ENCODE peak calls at places on chromosomes 13 and 19, in six cellular contexts. One of them, this sample, is unnamed.

GRCh38 chr19:39398297-39398864 is 7.2 kb downstream of the MED29 start:
- DNase-seq in body of pancreas: no peak
- DNase-seq in Karpas-422: no peak
- DNase-seq in hepatocyte: peak; percentile 82
- DNase-seq in colonic mucosa: peak; percentile 89
- DNase-seq in fibroblast of lung: peak; percentile 74
- DNase-seq in this sample: peak; percentile 28

GRCh38 chr19:41263042-41263849 is 926 bp upstream of the HNRNPUL1 start:
- DNase-seq in body of pancreas: peak; percentile 73
- DNase-seq in Karpas-422: no peak
- DNase-seq in hepatocyte: peak; percentile 80
- DNase-seq in colonic mucosa: peak; percentile 79
- DNase-seq in fibroblast of lung: peak; percentile 81
- DNase-seq in this sample: peak; percentile 78

GRCh38 chr19:44701228-44701627 is 2.3 kb downstream of the CEACAM16 start:
- DNase-seq in body of pancreas: no peak
- DNase-seq in Karpas-422: no peak
- DNase-seq in hepatocyte: no peak
- DNase-seq in colonic mucosa: no peak
- DNase-seq in fibroblast of lung: no peak
- DNase-seq in this sample: no peak

GRCh38 chr13:84443463-84443862 is 561.2 kb upstream of the SLITRK1 start:
- DNase-seq in body of pancreas: no peak
- DNase-seq in Karpas-422: no peak
- DNase-seq in hepatocyte: no peak
- DNase-seq in colonic mucosa: no peak
- DNase-seq in fibroblast of lung: no peak
- DNase-seq in this sample: no peak

GRCh38 chr13:36447501-36447900 is 15.2 kb downstream of the CCNA1 start:
- DNase-seq in body of pancreas: no peak
- DNase-seq in Karpas-422: no peak
- DNase-seq in hepatocyte: no peak
- DNase-seq in colonic mucosa: no peak
- DNase-seq in fibroblast of lung: peak; percentile 37
- DNase-seq in this sample: no peak

GRCh38 chr13:50912851-50913250 is 3.3 kb downstream of the RNASEH2B start:
- DNase-seq in body of pancreas: no peak
- DNase-seq in Karpas-422: no peak
- DNase-seq in hepatocyte: no peak
- DNase-seq in colonic mucosa: no peak
- DNase-seq in fibroblast of lung: no peak
- DNase-seq in this sample: no peak

GRCh38 chr13:105587786-105588185 is 947.7 kb downstream of the EFNB2 start:
- DNase-seq in body of pancreas: no peak
- DNase-seq in Karpas-422: no peak
- DNase-seq in hepatocyte: peak; percentile 41
- DNase-seq in colonic mucosa: no peak
- DNase-seq in fibroblast of lung: peak; percentile 72
- DNase-seq in this sample: no peak

GRCh38 chr19:16373989-16374388 is 49.4 kb downstream of the KLF2 start:
- DNase-seq in body of pancreas: no peak
- DNase-seq in Karpas-422: no peak
- DNase-seq in hepatocyte: no peak
- DNase-seq in colonic mucosa: no peak
- DNase-seq in fibroblast of lung: no peak
- DNase-seq in this sample: no peak

GRCh38 chr13:110108348-110109139 is 198.4 kb downstream of the COL4A1 start:
- DNase-seq in body of pancreas: peak; percentile 64
- DNase-seq in Karpas-422: peak; percentile 59
- DNase-seq in hepatocyte: peak; percentile 91
- DNase-seq in colonic mucosa: peak; percentile 40
- DNase-seq in fibroblast of lung: peak; percentile 86
- DNase-seq in this sample: no peak

GRCh38 chr13:32225494-32225931 is 89.7 kb downstream of the ZAR1L start:
- DNase-seq in body of pancreas: no peak
- DNase-seq in Karpas-422: no peak
- DNase-seq in hepatocyte: no peak
- DNase-seq in colonic mucosa: no peak
- DNase-seq in fibroblast of lung: peak; percentile 90
- DNase-seq in this sample: no peak

GRCh38 chr19:14943601-14944000 is 2.3 kb downstream of the OR7C2 start:
- DNase-seq in body of pancreas: no peak
- DNase-seq in Karpas-422: no peak
- DNase-seq in hepatocyte: no peak
- DNase-seq in colonic mucosa: no peak
- DNase-seq in fibroblast of lung: no peak
- DNase-seq in this sample: no peak

GRCh38 chr19:5193192-5193591 is 147.4 kb downstream of the PTPRS start:
- DNase-seq in body of pancreas: no peak
- DNase-seq in Karpas-422: no peak
- DNase-seq in hepatocyte: no peak
- DNase-seq in colonic mucosa: no peak
- DNase-seq in fibroblast of lung: no peak
- DNase-seq in this sample: no peak

GRCh38 chr19:7292950-7293794 is 1.0 kb downstream of the INSR start:
- DNase-seq in body of pancreas: peak; percentile 58
- DNase-seq in Karpas-422: no peak
- DNase-seq in hepatocyte: peak; percentile 66
- DNase-seq in colonic mucosa: peak; percentile 74
- DNase-seq in fibroblast of lung: no peak
- DNase-seq in this sample: no peak

GRCh38 chr19:2711175-2711936 is 8.9 kb upstream of the GNG7 start:
- DNase-seq in body of pancreas: no peak
- DNase-seq in Karpas-422: no peak
- DNase-seq in hepatocyte: no peak
- DNase-seq in colonic mucosa: no peak
- DNase-seq in fibroblast of lung: peak; percentile 78
- DNase-seq in this sample: no peak

GRCh38 chr13:28147489-28147888 is 9.1 kb downstream of the PAN3 start:
- DNase-seq in body of pancreas: no peak
- DNase-seq in Karpas-422: no peak
- DNase-seq in hepatocyte: no peak
- DNase-seq in colonic mucosa: no peak
- DNase-seq in fibroblast of lung: no peak
- DNase-seq in this sample: no peak

GRCh38 chr13:95698047-95698749 is 21.3 kb downstream of the DNAJC3 start:
- DNase-seq in body of pancreas: no peak
- DNase-seq in Karpas-422: peak; percentile 53
- DNase-seq in hepatocyte: peak; percentile 19
- DNase-seq in colonic mucosa: no peak
- DNase-seq in fibroblast of lung: no peak
- DNase-seq in this sample: no peak

GRCh38 chr13:83009987-83010386 is 872.3 kb downstream of the SLITRK1 start:
- DNase-seq in body of pancreas: no peak
- DNase-seq in Karpas-422: no peak
- DNase-seq in hepatocyte: no peak
- DNase-seq in colonic mucosa: no peak
- DNase-seq in fibroblast of lung: no peak
- DNase-seq in this sample: no peak

GRCh38 chr13:91406619-91407018 is 8.2 kb downstream of the GPC5 start:
- DNase-seq in body of pancreas: no peak
- DNase-seq in Karpas-422: peak; percentile 88
- DNase-seq in hepatocyte: peak; percentile 47
- DNase-seq in colonic mucosa: no peak
- DNase-seq in fibroblast of lung: peak; percentile 33
- DNase-seq in this sample: no peak

GRCh38 chr13:41746259-41746658 is 214.7 kb downstream of the VWA8 start:
- DNase-seq in body of pancreas: no peak
- DNase-seq in Karpas-422: no peak
- DNase-seq in hepatocyte: no peak
- DNase-seq in colonic mucosa: no peak
- DNase-seq in fibroblast of lung: peak; percentile 86
- DNase-seq in this sample: no peak

GRCh38 chr13:100423375-100423774 is 165.2 kb downstream of the GGACT start:
- DNase-seq in body of pancreas: no peak
- DNase-seq in Karpas-422: peak; percentile 25
- DNase-seq in hepatocyte: no peak
- DNase-seq in colonic mucosa: no peak
- DNase-seq in fibroblast of lung: no peak
- DNase-seq in this sample: no peak

GRCh38 chr19:49456351-49456750 is 3.3 kb downstream of the ALDH16A1 start:
- DNase-seq in body of pancreas: no peak
- DNase-seq in Karpas-422: no peak
- DNase-seq in hepatocyte: no peak
- DNase-seq in colonic mucosa: no peak
- DNase-seq in fibroblast of lung: no peak
- DNase-seq in this sample: no peak

GRCh38 chr13:20399515-20399914 is 126.1 kb downstream of the CRYL1 start:
- DNase-seq in body of pancreas: no peak
- DNase-seq in Karpas-422: no peak
- DNase-seq in hepatocyte: no peak
- DNase-seq in colonic mucosa: no peak
- DNase-seq in fibroblast of lung: no peak
- DNase-seq in this sample: no peak
- H3K27me3 ChIP-seq in body of pancreas: no peaks in the 10 kb centered on the region
- H3K27me3 ChIP-seq in Karpas-422: no peaks in the 10 kb centered on the region
- H3K27me3 ChIP-seq in hepatocyte: no peaks in the 10 kb centered on the region
- H3K27me3 ChIP-seq in colonic mucosa: no peaks in the 10 kb centered on the region
- H3K27me3 ChIP-seq in fibroblast of lung: peaks cover 4% of the 10 kb centered on the region
- H3K27me3 ChIP-seq in this sample: no peaks in the 10 kb centered on the region

GRCh38 chr19:36514012-36514612 is 14.0 kb downstream of the ZNF260 start:
- DNase-seq in body of pancreas: no peak
- DNase-seq in Karpas-422: no peak
- DNase-seq in hepatocyte: no peak
- DNase-seq in colonic mucosa: no peak
- DNase-seq in fibroblast of lung: peak; percentile 5
- DNase-seq in this sample: no peak

GRCh38 chr19:36508325-36508724 is 19.0 kb upstream of the ZNF566 start:
- DNase-seq in body of pancreas: no peak
- DNase-seq in Karpas-422: no peak
- DNase-seq in hepatocyte: no peak
- DNase-seq in colonic mucosa: no peak
- DNase-seq in fibroblast of lung: no peak
- DNase-seq in this sample: no peak
- H3K9me3 ChIP-seq in body of pancreas: no peaks in the 10 kb centered on the region
- H3K9me3 ChIP-seq in Karpas-422: peaks cover 26% of the 10 kb centered on the region
- H3K9me3 ChIP-seq in hepatocyte: peaks cover 30% of the 10 kb centered on the region
- H3K9me3 ChIP-seq in colonic mucosa: peaks cover 11% of the 10 kb centered on the region
- H3K9me3 ChIP-seq in fibroblast of lung: no peaks in the 10 kb centered on the region
- H3K9me3 ChIP-seq in this sample: peaks cover 79% of the 10 kb centered on the region

GRCh38 chr13:40579535-40579934 is 86.9 kb downstream of the FOXO1 start:
- DNase-seq in body of pancreas: no peak
- DNase-seq in Karpas-422: no peak
- DNase-seq in hepatocyte: no peak
- DNase-seq in colonic mucosa: no peak
- DNase-seq in fibroblast of lung: no peak
- DNase-seq in this sample: no peak

GRCh38 chr13:40582531-40582930 is 83.9 kb downstream of the FOXO1 start:
- DNase-seq in body of pancreas: no peak
- DNase-seq in Karpas-422: no peak
- DNase-seq in hepatocyte: no peak
- DNase-seq in colonic mucosa: no peak
- DNase-seq in fibroblast of lung: no peak
- DNase-seq in this sample: no peak

GRCh38 chr13:40583738-40584137 is 82.7 kb downstream of the FOXO1 start:
- DNase-seq in body of pancreas: no peak
- DNase-seq in Karpas-422: no peak
- DNase-seq in hepatocyte: no peak
- DNase-seq in colonic mucosa: no peak
- DNase-seq in fibroblast of lung: no peak
- DNase-seq in this sample: no peak

GRCh38 chr13:40580566-40581276 is 85.7 kb downstream of the FOXO1 start:
- DNase-seq in body of pancreas: no peak
- DNase-seq in Karpas-422: peak; percentile 61
- DNase-seq in hepatocyte: no peak
- DNase-seq in colonic mucosa: no peak
- DNase-seq in fibroblast of lung: peak; percentile 23
- DNase-seq in this sample: no peak

DNA sequence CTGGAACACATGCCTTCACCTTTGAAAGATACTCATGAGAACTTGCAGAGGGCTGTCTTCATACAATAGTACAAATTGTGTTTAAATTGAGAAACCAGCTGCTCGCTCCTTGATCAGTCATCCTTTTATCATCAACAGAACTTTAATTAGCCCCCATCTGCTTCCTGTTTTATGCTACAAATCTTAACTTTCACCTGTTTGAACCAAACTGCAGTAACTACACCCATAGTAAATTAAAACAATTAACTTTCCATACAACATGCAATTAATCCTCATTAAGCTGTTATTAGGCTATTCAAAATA is 85.2 kb downstream of the FOXO1 start:
- DNase-seq in body of pancreas: no peak
- DNase-seq in Karpas-422: peak; percentile 57
- DNase-seq in hepatocyte: no peak
- DNase-seq in colonic mucosa: no peak
- DNase-seq in fibroblast of lung: no peak
- DNase-seq in this sample: no peak
- H3K27ac ChIP-seq in body of pancreas: peak overlapping the region; percentile 6
- H3K27ac ChIP-seq in Karpas-422: peak overlapping the region; percentile 90
- H3K27ac ChIP-seq in hepatocyte: no peak overlapping the region
- H3K27ac ChIP-seq in colonic mucosa: no peak overlapping the region
- H3K27ac ChIP-seq in fibroblast of lung: no peak overlapping the region
- H3K27ac ChIP-seq in this sample: no peak overlapping the region

GRCh38 chr13:111415216-111415615 is 94.8 kb downstream of the TEX29 start:
- DNase-seq in body of pancreas: no peak
- DNase-seq in Karpas-422: no peak
- DNase-seq in hepatocyte: no peak
- DNase-seq in colonic mucosa: no peak
- DNase-seq in fibroblast of lung: no peak
- DNase-seq in this sample: no peak

GRCh38 chr13:111415765-111416164 is 95.3 kb downstream of the TEX29 start:
- DNase-seq in body of pancreas: no peak
- DNase-seq in Karpas-422: no peak
- DNase-seq in hepatocyte: no peak
- DNase-seq in colonic mucosa: no peak
- DNase-seq in fibroblast of lung: no peak
- DNase-seq in this sample: no peak

GRCh38 chr13:111412251-111412650 is 91.8 kb downstream of the TEX29 start:
- DNase-seq in body of pancreas: no peak
- DNase-seq in Karpas-422: no peak
- DNase-seq in hepatocyte: no peak
- DNase-seq in colonic mucosa: no peak
- DNase-seq in fibroblast of lung: no peak
- DNase-seq in this sample: no peak

GRCh38 chr13:111414341-111414740 is 93.9 kb downstream of the TEX29 start:
- DNase-seq in body of pancreas: no peak
- DNase-seq in Karpas-422: no peak
- DNase-seq in hepatocyte: no peak
- DNase-seq in colonic mucosa: no peak
- DNase-seq in fibroblast of lung: no peak
- DNase-seq in this sample: no peak

DNA sequence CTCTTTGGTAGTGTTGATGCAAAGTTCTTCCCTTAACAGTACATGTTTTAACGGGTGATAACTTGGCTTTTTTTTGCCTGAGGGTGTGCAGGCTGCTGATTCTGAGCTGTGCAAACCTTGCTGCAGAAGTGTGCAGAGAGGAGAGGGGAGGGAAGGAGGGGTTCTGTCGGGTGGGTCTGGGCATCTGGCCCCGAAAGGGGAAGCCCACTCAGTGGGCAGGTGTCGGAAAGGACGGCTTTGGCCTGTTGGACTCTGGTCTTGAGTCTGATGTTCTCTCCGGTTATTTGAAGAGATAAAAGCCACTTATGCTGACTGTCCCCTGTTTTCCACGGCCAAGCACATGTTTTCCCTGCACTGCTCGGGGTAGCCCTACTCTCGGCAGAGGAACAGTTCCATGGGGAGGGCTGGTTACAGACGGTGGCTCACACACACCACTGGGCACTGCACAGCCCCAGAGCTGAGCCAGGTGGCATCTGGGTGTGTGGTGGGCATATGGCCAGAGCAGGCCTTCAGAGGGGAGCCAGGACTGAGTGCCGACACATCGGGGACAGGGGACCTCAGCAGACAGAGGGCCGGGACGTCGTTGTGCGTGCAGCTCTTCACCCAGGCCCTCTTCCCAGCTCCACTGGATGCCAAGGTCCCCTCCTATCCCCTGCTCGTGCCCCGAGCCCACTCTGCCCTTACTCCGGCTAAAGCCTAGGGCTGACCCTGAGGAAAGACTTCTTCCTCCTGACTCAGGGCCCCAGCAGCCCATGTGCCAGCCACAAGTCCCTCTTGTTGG is 93.2 kb downstream of the TEX29 start:
- DNase-seq in body of pancreas: no peak
- DNase-seq in Karpas-422: no peak
- DNase-seq in hepatocyte: no peak
- DNase-seq in colonic mucosa: no peak
- DNase-seq in fibroblast of lung: no peak
- DNase-seq in this sample: no peak
- H3K27me3 ChIP-seq in body of pancreas: no peaks in the 10 kb centered on the region
- H3K27me3 ChIP-seq in Karpas-422: no peaks in the 10 kb centered on the region
- H3K27me3 ChIP-seq in hepatocyte: peaks cover 11% of the 10 kb centered on the region
- H3K27me3 ChIP-seq in colonic mucosa: peaks cover 6% of the 10 kb centered on the region
- H3K27me3 ChIP-seq in fibroblast of lung: no peaks in the 10 kb centered on the region
- H3K27me3 ChIP-seq in this sample: peaks cover 6% of the 10 kb centered on the region